ENCODE peak calls at places on chromosomes 4 and X, in eight cellular contexts. L, T, S, D, H, P, R and N are unnamed samples.

GRCh38 chr4:184475096-184475461 is 729 bp upstream of the IRF2 start:
- DNase-seq in L (peak; percentile 54), T (peak; percentile 67), S (peak; percentile 42), D (no peak), H (peak; percentile 31), P (peak; percentile 48), R (no peak), N (peak; percentile 83)

GRCh38 chr4:143356493-143356892 is 19.8 kb downstream of the GAB1 start:
- DNase-seq in L (no peak), T (no peak), S (no peak), D (no peak), H (no peak), P (no peak), R (no peak), N (no peak)

GRCh38 chr4:94435874-94436273 is 15.9 kb upstream of the PDLIM5 start:
- DNase-seq in L (no peak), T (no peak), S (no peak), D (no peak), H (no peak), P (no peak), R (no peak), N (no peak)

GRCh38 chrX:70030242-70030823 is 19.4 kb downstream of the AWAT2 start:
- DNase-seq in L (peak; percentile 49), T (no peak), S (peak; percentile 36), D (peak; percentile 58), H (peak; percentile 49), P (peak; percentile 53), R (peak; percentile 22), N (no peak)

GRCh38 chrX:10356979-10357378 is 200.2 kb downstream of the CLCN4 start:
- DNase-seq in L (no peak), T (no peak), S (peak; percentile 34), D (no peak), H (no peak), P (peak; percentile 53), R (no peak), N (no peak)

GRCh38 chr4:184787766-184788503 is 37.8 kb downstream of the ACSL1 start:
- DNase-seq in L (peak; percentile 20), T (no peak), S (no peak), D (no peak), H (no peak), P (no peak), R (no peak), N (no peak)

GRCh38 chrX:105150557-105150956 is 69.9 kb downstream of the TEX13A start:
- DNase-seq in L (peak; percentile 59), T (no peak), S (no peak), D (no peak), H (no peak), P (no peak), R (no peak), N (no peak)

GRCh38 chrX:8914636-8915035 is 113.5 kb upstream of the FAM9A start:
- DNase-seq in L (no peak), T (no peak), S (no peak), D (no peak), H (no peak), P (no peak), R (no peak), N (no peak)

GRCh38 chrX:135393046-135393445 is 28.7 kb upstream of the SMIM10L2A start:
- DNase-seq in L (no peak), T (no peak), S (no peak), D (no peak), H (no peak), P (no peak), R (no peak), N (no peak)

GRCh38 chr4:135538698-135539097 is 1337.1 kb upstream of the PABPC4L start:
- DNase-seq in L (no peak), T (no peak), S (no peak), D (no peak), H (no peak), P (no peak), R (no peak), N (peak; percentile 40)

GRCh38 chrX:25156323-25156722 is 140.6 kb upstream of the ARX start:
- DNase-seq in L (no peak), T (no peak), S (no peak), D (no peak), H (no peak), P (peak; percentile 16), R (no peak), N (no peak)

GRCh38 chr4:106898621-106899230 is 137.4 kb downstream of the DKK2 start:
- DNase-seq in L (peak; percentile 61), T (no peak), S (peak; percentile 31), D (peak; percentile 43), H (peak; percentile 32), P (peak; percentile 57), R (no peak), N (no peak)

GRCh38 chr4:75919914-75920313 is 17.7 kb upstream of the PPEF2 start:
- DNase-seq in L (no peak), T (no peak), S (peak; percentile 4), D (no peak), H (no peak), P (peak; percentile 15), R (no peak), N (no peak)

GRCh38 chr4:70706516-70706915 is 15.2 kb upstream of the RUFY3 start:
- DNase-seq in L (peak; percentile 36), T (no peak), S (no peak), D (no peak), H (no peak), P (peak; percentile 10), R (no peak), N (no peak)

GRCh38 chr4:43253511-43253910 is 361.0 kb downstream of the GRXCR1 start:
- DNase-seq in L (no peak), T (no peak), S (no peak), D (no peak), H (no peak), P (no peak), R (no peak), N (no peak)

GRCh38 chr4:5543681-5544080 is 164.7 kb downstream of the EVC2 start:
- DNase-seq in L (no peak), T (no peak), S (no peak), D (no peak), H (no peak), P (no peak), R (no peak), N (no peak)

GRCh38 chr4:56786955-56787354 is 34.5 kb downstream of the SPINK2 start:
- DNase-seq in L (peak; percentile 17), T (no peak), S (peak; percentile 54), D (no peak), H (no peak), P (peak; percentile 85), R (no peak), N (peak; percentile 91)

GRCh38 chr4:153276966-153277365 is 67.5 kb upstream of the MND1 start:
- DNase-seq in L (no peak), T (no peak), S (no peak), D (no peak), H (no peak), P (no peak), R (no peak), N (no peak)

GRCh38 chrX:129239371-129239770 is 283.9 kb downstream of the SMARCA1 start:
- DNase-seq in L (peak; percentile 1), T (no peak), S (peak; percentile 13), D (no peak), H (no peak), P (no peak), R (no peak), N (no peak)

GRCh38 chr4:47674173-47674572 is 163.7 kb downstream of the CORIN start:
- DNase-seq in L (no peak), T (no peak), S (no peak), D (no peak), H (no peak), P (no peak), R (no peak), N (no peak)

GRCh38 chr4:8019396-8020365 is 80.0 kb upstream of the AFAP1 start:
- DNase-seq in L (no peak), T (no peak), S (no peak), D (no peak), H (no peak), P (no peak), R (no peak), N (no peak)

GRCh38 chr4:41819621-41820020 is 71.1 kb upstream of the PHOX2B start:
- DNase-seq in L (no peak), T (no peak), S (no peak), D (no peak), H (no peak), P (peak; percentile 2), R (no peak), N (no peak)

GRCh38 chr4:156545003-156545785 is 426.4 kb downstream of the PDGFC start:
- DNase-seq in L (peak; percentile 17), T (no peak), S (peak; percentile 87), D (no peak), H (no peak), P (no peak), R (no peak), N (no peak)

GRCh38 chrX:7330971-7331746 is 183.2 kb upstream of the PUDP start:
- DNase-seq in L (no peak), T (peak; percentile 64), S (peak; percentile 94), D (no peak), H (no peak), P (peak; percentile 88), R (no peak), N (no peak)

GRCh38 chr4:5467111-5467510 is 241.2 kb downstream of the EVC2 start:
- DNase-seq in L (no peak), T (no peak), S (no peak), D (no peak), H (no peak), P (no peak), R (no peak), N (no peak)

GRCh38 chr4:153518637-153519384 is 52.7 kb downstream of the TMEM131L start:
- DNase-seq in L (no peak), T (no peak), S (no peak), D (no peak), H (no peak), P (peak; percentile 18), R (no peak), N (no peak)